ENCODE peak calls at places on chromosomes 7 and 10, in seven cellular contexts. P, Y, E, X, J, D and U are unnamed samples. For H3K27me3, the result is how much of the 10 kb centered on the place peaks cover.

GRCh38 chr7:157211710-157212109 is 73.0 kb downstream of the UBE3C start:
- DNase-seq in P (no peak), X (no peak), J (no peak), E (no peak), D (no peak), Y (peak), U (no peak)

GRCh38 chr10:71031601-71032000 is 143.2 kb upstream of the PCBD1 start:
- DNase-seq in J (no peak), P (no peak), D (no peak), Y (no peak), E (no peak), X (no peak), U (no peak)

GRCh38 chr7:22348379-22348778 is 8.6 kb downstream of the RAPGEF5 start:
- DNase-seq in X (peak), E (no peak), P (no peak), D (no peak), Y (peak), J (no peak), U (no peak)

GRCh38 chr7:27082171-27082570 is 13.6 kb downstream of the HOXA1 start:
- DNase-seq in X (peak), D (no peak), J (no peak), E (no peak), Y (no peak), P (no peak), U (no peak)

GRCh38 chr7:22633954-22634474 is 93.0 kb upstream of the IL6 start:
- DNase-seq in Y (no peak), P (no peak), J (no peak), X (no peak), E (no peak), D (no peak), U (no peak)

GRCh38 chr7:51160411-51160810 is 156.2 kb downstream of the COBL start:
- DNase-seq in P (no peak), J (no peak), X (no peak), D (no peak), E (no peak), Y (no peak), U (no peak)

GRCh38 chr7:140334341-140335057 is 63.8 kb downstream of the SLC37A3 start:
- DNase-seq in X (no peak), P (no peak), Y (no peak), E (no peak), J (no peak), D (no peak), U (no peak)

GRCh38 chr10:66717221-66717981 is 208.4 kb upstream of the LRRTM3 start:
- DNase-seq in P (no peak), Y (no peak), J (no peak), X (no peak), E (no peak), D (no peak), U (no peak)

GRCh38 chr7:70647801-70648491 is 484.0 kb upstream of the GALNT17 start:
- DNase-seq in E (no peak), P (no peak), D (no peak), X (no peak), J (no peak), Y (peak), U (peak)

GRCh38 chr10:72328045-72328828 is 26.5 kb downstream of the DNAJB12 start:
- DNase-seq in D (no peak), J (no peak), P (peak), E (peak), Y (peak), X (peak), U (no peak)

GRCh38 chr7:42549866-42550485 is 313.0 kb upstream of the GLI3 start:
- DNase-seq in P (no peak), J (no peak), D (no peak), X (peak), Y (no peak), E (no peak), U (no peak)

GRCh38 chr7:108568801-108569380 is 615 bp downstream of the THAP5 start:
- DNase-seq in J (no peak), D (no peak), E (no peak), X (no peak), P (no peak), Y (no peak), U (no peak)

GRCh38 chr10:72098301-72099053 is 10.1 kb upstream of the SPOCK2 start:
- DNase-seq in Y (no peak), J (no peak), D (no peak), X (peak), P (no peak), E (no peak), U (no peak)

GRCh38 chr10:36336315-36336714 is 694.2 kb upstream of the FZD8 start:
- DNase-seq in Y (no peak), X (no peak), P (no peak), J (no peak), E (no peak), D (no peak), U (no peak)

GRCh38 chr10:103720328-103720963 is 134.9 kb downstream of the SH3PXD2A start:
- DNase-seq in E (peak), X (no peak), P (no peak), Y (no peak), D (no peak), J (no peak), U (no peak)

GRCh38 chr7:78213402-78213801 is 414.8 kb downstream of the PHTF2 start:
- DNase-seq in E (no peak), J (no peak), D (no peak), X (no peak), Y (no peak), P (no peak), U (no peak)

GRCh38 chr10:5416981-5417380 is 4.6 kb downstream of the NET1 start:
- DNase-seq in E (no peak), J (no peak), P (no peak), D (no peak), Y (no peak), X (no peak), U (no peak)

GRCh38 chr10:89032141-89032814 is 41.7 kb downstream of the FAS start:
- DNase-seq in E (no peak), Y (peak), J (peak), D (peak), X (peak), P (peak), U (no peak)

GRCh38 chr7:44891372-44891771 is 6.0 kb upstream of the PURB start:
- DNase-seq in X (no peak), J (no peak), P (no peak), D (no peak), Y (no peak), E (no peak), U (peak)

GRCh38 chr10:68121020-68121743 is 11.9 kb downstream of the MYPN start:
- DNase-seq in J (no peak), E (no peak), X (no peak), P (no peak), D (no peak), Y (no peak), U (no peak)

GRCh38 chr10:131811239-131812011 is 89.4 kb upstream of the PPP2R2D start:
- DNase-seq in D (no peak), J (no peak), Y (no peak), P (no peak), X (no peak), E (no peak), U (no peak)

GRCh38 chr7:139362302-139362701 is 2.6 kb downstream of the LUC7L2 start:
- DNase-seq in P (no peak), J (no peak), E (no peak), D (no peak), X (no peak), Y (no peak), U (no peak)

GRCh38 chr10:31320598-31321211 is 1.7 kb downstream of the ZEB1 start:
- DNase-seq in P (peak), E (peak), J (no peak), X (peak), Y (peak), D (no peak), U (peak)

GRCh38 chr7:123625254-123625653 is 23.6 kb downstream of the ASB15 start:
- DNase-seq in P (no peak), X (no peak), E (no peak), Y (no peak), D (no peak), J (no peak), U (no peak)

GRCh38 chr7:93944673-93945072 is 23.1 kb downstream of the GNG11 start:
- DNase-seq in D (no peak), Y (no peak), P (no peak), X (no peak), E (peak), J (no peak), U (no peak)

GRCh38 chr7:150831851-150832250 is 20.5 kb upstream of the AOC1 start:
- DNase-seq in P (no peak), J (no peak), E (no peak), D (no peak), Y (no peak), X (no peak), U (no peak)

GRCh38 chr7:12647364-12648219 is 39.8 kb upstream of the ARL4A start:
- DNase-seq in D (peak), E (no peak), Y (peak), X (peak), P (no peak), J (no peak), U (no peak)

GRCh38 chr10:121732676-121733445 is 134.6 kb upstream of the FGFR2 start:
- DNase-seq in P (no peak), Y (no peak), D (no peak), E (no peak), X (no peak), J (no peak), U (no peak)

GRCh38 chr10:79221110-79222051 is 125.9 kb upstream of the PPIF start:
- DNase-seq in Y (peak), D (no peak), P (peak), J (peak), E (peak), X (no peak), U (no peak)

GRCh38 chr10:18404530-18404929 is 246.9 kb downstream of the NSUN6 start:
- DNase-seq in D (no peak), E (no peak), Y (no peak), J (no peak), X (no peak), P (no peak), U (no peak)

GRCh38 chr7:142482899-142483658 is 225.2 kb upstream of the PRSS58 start:
- DNase-seq in P (no peak), X (peak), J (no peak), E (peak), Y (peak), D (peak), U (peak)

GRCh38 chr7:158248816-158249215 is 338.8 kb downstream of the PTPRN2 start:
- DNase-seq in J (no peak), E (no peak), X (no peak), D (no peak), P (no peak), Y (no peak), U (no peak)

GRCh38 chr7:152989889-152990380 is 230.4 kb downstream of the ACTR3B start:
- DNase-seq in E (no peak), P (no peak), X (no peak), Y (no peak), D (no peak), J (no peak), U (no peak)

GRCh38 chr10:114551310-114551972 is 106.6 kb downstream of the ABLIM1 start:
- DNase-seq in X (no peak), Y (no peak), P (peak), E (no peak), J (peak), D (no peak), U (no peak)

GRCh38 chr10:12503311-12503710 is 154.0 kb downstream of the CAMK1D start:
- DNase-seq in X (no peak), P (no peak), J (no peak), E (no peak), D (no peak), Y (no peak), U (no peak)

GRCh38 chr10:101558671-101559595 is 29.1 kb downstream of the POLL start:
- DNase-seq in Y (no peak), D (no peak), X (no peak), J (no peak), E (peak), P (no peak), U (no peak)
- TF ChIP-seq CTCF in Y (no peak), D (no peak), X (no peak), J (no peak), E (no peak), P (no peak), U (no peak)

GRCh38 chr10:91164520-91165065 is 55.9 kb upstream of the PCGF5 start:
- DNase-seq in Y (peak), P (no peak), J (no peak), E (no peak), D (no peak), X (peak), U (no peak)
- H3K27ac ChIP-seq in Y (peak), P (peak), J (peak), E (no peak), D (no peak), X (peak), U (peak)

DNA sequence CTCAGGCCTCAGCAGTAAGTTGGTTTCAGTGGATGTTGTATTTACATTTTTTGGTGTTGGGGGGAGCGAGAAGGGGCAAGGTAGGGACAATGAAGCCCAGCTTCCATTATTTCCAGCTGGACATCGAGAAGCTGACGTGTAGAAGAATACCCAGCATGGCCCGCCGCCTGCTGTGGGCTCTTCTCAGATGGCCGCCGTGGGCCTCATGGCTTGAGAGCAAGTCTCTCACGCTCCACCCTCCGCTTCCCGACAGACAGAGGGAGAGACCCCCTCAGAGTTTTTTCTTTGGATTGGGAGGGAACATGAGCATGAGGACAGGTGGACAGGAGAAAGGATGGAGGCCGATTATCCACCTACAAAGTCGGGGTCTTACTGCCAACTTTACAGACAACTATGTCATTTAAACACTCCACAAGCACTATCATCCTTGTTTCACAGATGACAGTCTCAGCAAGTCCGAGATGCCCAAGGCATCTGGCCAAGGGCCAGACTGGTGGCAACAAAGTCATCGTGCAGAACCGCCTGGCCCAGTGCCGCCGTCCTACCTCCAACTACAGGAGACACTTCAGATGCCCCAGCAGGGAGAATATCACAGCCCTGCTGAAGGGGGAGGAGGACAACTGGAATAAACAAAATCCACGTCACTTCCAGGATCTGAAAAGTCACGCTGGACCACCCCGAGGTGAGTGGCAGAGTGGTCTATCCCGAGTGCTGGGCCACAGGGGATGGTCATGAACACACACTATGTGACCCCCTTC is 195.9 kb downstream of the DIP2C start:
- DNase-seq in X (no peak), Y (no peak), D (no peak), J (no peak), P (no peak), E (no peak), U (no peak)
- H3K27me3 ChIP-seq in X (under half), Y (under half), D (under half), J (under half), P (under half), E (under half), U (under half)

GRCh38 chr7:33109758-33110238 is 594 bp upstream of the RP9 start:
- DNase-seq in J (no peak), D (no peak), X (peak), Y (peak), P (no peak), E (peak), U (no peak)

GRCh38 chr7:33108591-33108930 is 643 bp downstream of the RP9 start:
- DNase-seq in X (no peak), Y (no peak), J (no peak), P (no peak), E (peak), D (no peak), U (no peak)

GRCh38 chr7:33107136-33108066 is 1.8 kb downstream of the RP9 start:
- DNase-seq in E (peak), J (no peak), Y (peak), D (no peak), X (peak), P (no peak), U (no peak)

GRCh38 chr7:33111614-33112013 is 2.4 kb upstream of the RP9 start:
- DNase-seq in D (no peak), E (no peak), X (no peak), P (no peak), Y (no peak), J (no peak), U (no peak)

DNA sequence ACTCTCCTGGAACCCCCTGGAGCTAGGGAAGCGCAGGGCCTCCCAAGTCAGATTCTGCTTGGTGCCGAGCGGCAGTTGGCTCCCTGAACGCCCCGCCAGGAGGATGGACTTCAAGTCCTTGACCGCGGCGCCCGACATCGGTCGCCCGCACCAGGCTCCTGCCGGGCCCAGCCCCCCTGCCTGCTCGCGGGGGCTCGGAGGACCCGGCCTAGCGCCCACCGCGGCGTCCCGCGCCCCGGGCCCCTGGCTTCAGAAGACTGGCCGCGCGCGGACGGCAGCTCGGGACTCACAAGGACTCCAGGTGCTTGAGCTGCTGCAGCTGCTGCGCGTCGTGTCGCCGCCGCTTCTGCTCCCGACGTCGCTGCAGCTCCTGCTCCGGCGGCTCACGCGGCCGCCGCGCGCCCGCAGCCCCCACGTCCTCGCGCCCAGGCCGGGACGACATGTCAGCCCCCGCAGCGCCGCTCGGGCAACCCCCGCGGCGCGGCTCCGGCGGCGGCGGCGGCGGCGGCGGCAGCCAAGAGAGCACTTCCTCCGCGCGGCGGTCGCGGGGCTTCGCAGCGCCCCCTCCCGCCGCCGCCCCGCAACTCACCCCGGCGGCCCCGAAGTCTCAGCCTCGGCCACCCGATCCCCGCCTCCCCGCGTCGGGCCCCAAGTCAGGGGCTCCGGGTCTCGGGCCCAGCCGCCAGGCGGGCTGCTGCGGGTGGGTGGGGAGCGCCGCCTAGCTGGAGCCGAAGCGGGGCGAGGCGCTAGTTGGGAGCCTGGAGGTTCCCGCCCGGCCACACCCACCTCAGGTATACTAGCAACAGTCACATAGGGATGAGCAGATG is at the start of gene RP9:
- DNase-seq in D (peak), Y (peak), J (peak), X (peak), E (peak), P (peak), U (peak)
- TF ChIP-seq CTCF in D (no peak), Y (peak), J (peak), X (peak), E (peak), P (peak), U (peak)

DNA sequence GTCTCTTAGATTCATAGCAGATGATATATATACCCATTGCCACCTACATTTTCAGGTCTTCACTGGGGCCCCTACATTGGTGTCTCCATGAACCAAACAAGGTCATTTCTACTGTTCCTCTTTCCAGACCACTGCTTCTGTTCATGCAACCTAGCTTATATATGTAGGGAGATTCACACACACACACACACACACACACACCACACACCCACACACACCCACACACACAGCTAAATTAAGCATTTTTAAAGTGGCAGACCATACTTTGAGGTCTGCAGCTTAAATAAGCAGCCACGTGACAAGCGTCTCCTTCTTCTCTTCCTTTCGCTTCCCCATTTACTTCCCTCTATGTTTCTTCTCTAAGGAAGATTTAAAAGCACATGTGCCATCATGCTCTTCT is 70.0 kb upstream of the CC2D2B start:
- DNase-seq in X (no peak), J (peak), Y (no peak), D (no peak), E (no peak), P (no peak), U (no peak)
- H3K27ac ChIP-seq in X (no peak), J (no peak), Y (no peak), D (no peak), E (no peak), P (no peak), U (no peak)

GRCh38 chr7:155508372-155509024 is 37.9 kb downstream of the CNPY1 start:
- DNase-seq in D (no peak), E (no peak), X (no peak), Y (no peak), P (no peak), J (no peak), U (no peak)
- H3K27me3 ChIP-seq in D (half or more), E (half or more), X (half or more), Y (half or more), P (half or more), J (half or more), U (half or more)